ENCODE peak calls at places on chromosomes 12 and 14, in nine cellular contexts. One of them, this sample, is unnamed. For H3K9me3, the result is how much of the 10 kb centered on the place peaks cover.

GRCh38 chr12:76883151-76883550 is 4.3 kb upstream of the CSRP2 start:
- DNase-seq in heart left ventricle: no peak
- DNase-seq in CD8-positive, alpha-beta memory T cell: no peak
- DNase-seq in effector memory CD4-positive, alpha-beta T cell: no peak
- DNase-seq in breast epithelium: no peak
- DNase-seq in PC-3: no peak
- DNase-seq in CD4-positive, alpha-beta T cell: no peak
- DNase-seq in mammary epithelial cell: peak
- DNase-seq in naive thymus-derived CD4-positive, alpha-beta T cell: no peak
- DNase-seq in this sample: no peak

GRCh38 chr12:29732211-29732992 is 51.3 kb downstream of the TMTC1 start:
- DNase-seq in heart left ventricle: no peak
- DNase-seq in PC-3: no peak
- DNase-seq in CD4-positive, alpha-beta T cell: no peak
- DNase-seq in effector memory CD4-positive, alpha-beta T cell: no peak
- DNase-seq in breast epithelium: no peak
- DNase-seq in mammary epithelial cell: peak
- DNase-seq in naive thymus-derived CD4-positive, alpha-beta T cell: no peak
- DNase-seq in CD8-positive, alpha-beta memory T cell: no peak
- DNase-seq in this sample: no peak

GRCh38 chr12:14948672-14949071 is 10.3 kb upstream of the ERP27 start:
- DNase-seq in CD4-positive, alpha-beta T cell: peak
- DNase-seq in effector memory CD4-positive, alpha-beta T cell: peak
- DNase-seq in breast epithelium: no peak
- DNase-seq in CD8-positive, alpha-beta memory T cell: peak
- DNase-seq in PC-3: peak
- DNase-seq in mammary epithelial cell: peak
- DNase-seq in naive thymus-derived CD4-positive, alpha-beta T cell: peak
- DNase-seq in heart left ventricle: no peak
- DNase-seq in this sample: no peak

GRCh38 chr12:12880537-12880936 is 10.8 kb upstream of the GPRC5A start:
- DNase-seq in PC-3: no peak
- DNase-seq in CD4-positive, alpha-beta T cell: no peak
- DNase-seq in effector memory CD4-positive, alpha-beta T cell: no peak
- DNase-seq in CD8-positive, alpha-beta memory T cell: no peak
- DNase-seq in heart left ventricle: no peak
- DNase-seq in naive thymus-derived CD4-positive, alpha-beta T cell: no peak
- DNase-seq in mammary epithelial cell: no peak
- DNase-seq in breast epithelium: no peak
- DNase-seq in this sample: no peak

GRCh38 chr14:68740798-68741480 is 51.9 kb downstream of the ZFP36L1 start:
- DNase-seq in effector memory CD4-positive, alpha-beta T cell: no peak
- DNase-seq in CD8-positive, alpha-beta memory T cell: no peak
- DNase-seq in heart left ventricle: no peak
- DNase-seq in PC-3: no peak
- DNase-seq in breast epithelium: no peak
- DNase-seq in CD4-positive, alpha-beta T cell: no peak
- DNase-seq in mammary epithelial cell: no peak
- DNase-seq in naive thymus-derived CD4-positive, alpha-beta T cell: no peak
- DNase-seq in this sample: no peak

GRCh38 chr12:52364901-52365489 is 2.3 kb downstream of the KRT85 start:
- DNase-seq in naive thymus-derived CD4-positive, alpha-beta T cell: no peak
- DNase-seq in PC-3: no peak
- DNase-seq in mammary epithelial cell: no peak
- DNase-seq in CD4-positive, alpha-beta T cell: no peak
- DNase-seq in effector memory CD4-positive, alpha-beta T cell: no peak
- DNase-seq in CD8-positive, alpha-beta memory T cell: no peak
- DNase-seq in heart left ventricle: no peak
- DNase-seq in breast epithelium: no peak
- DNase-seq in this sample: no peak

GRCh38 chr12:113295846-113296556 is 38.9 kb downstream of the SLC8B1 start:
- DNase-seq in heart left ventricle: no peak
- DNase-seq in CD4-positive, alpha-beta T cell: no peak
- DNase-seq in mammary epithelial cell: no peak
- DNase-seq in PC-3: no peak
- DNase-seq in breast epithelium: no peak
- DNase-seq in CD8-positive, alpha-beta memory T cell: no peak
- DNase-seq in naive thymus-derived CD4-positive, alpha-beta T cell: no peak
- DNase-seq in effector memory CD4-positive, alpha-beta T cell: no peak
- DNase-seq in this sample: no peak

GRCh38 chr14:35213143-35213788 is 78.9 kb upstream of the PSMA6 start:
- DNase-seq in CD8-positive, alpha-beta memory T cell: no peak
- DNase-seq in breast epithelium: no peak
- DNase-seq in CD4-positive, alpha-beta T cell: no peak
- DNase-seq in naive thymus-derived CD4-positive, alpha-beta T cell: no peak
- DNase-seq in effector memory CD4-positive, alpha-beta T cell: no peak
- DNase-seq in heart left ventricle: no peak
- DNase-seq in mammary epithelial cell: peak
- DNase-seq in PC-3: no peak
- DNase-seq in this sample: no peak

GRCh38 chr12:56256326-56256960 is 1.7 kb downstream of the ANKRD52 start:
- DNase-seq in breast epithelium: no peak
- DNase-seq in CD8-positive, alpha-beta memory T cell: no peak
- DNase-seq in CD4-positive, alpha-beta T cell: no peak
- DNase-seq in naive thymus-derived CD4-positive, alpha-beta T cell: no peak
- DNase-seq in PC-3: peak
- DNase-seq in heart left ventricle: peak
- DNase-seq in mammary epithelial cell: no peak
- DNase-seq in effector memory CD4-positive, alpha-beta T cell: no peak
- DNase-seq in this sample: no peak

GRCh38 chr12:77225373-77225772 is 160.0 kb upstream of the E2F7 start:
- DNase-seq in PC-3: no peak
- DNase-seq in CD4-positive, alpha-beta T cell: no peak
- DNase-seq in naive thymus-derived CD4-positive, alpha-beta T cell: no peak
- DNase-seq in effector memory CD4-positive, alpha-beta T cell: no peak
- DNase-seq in CD8-positive, alpha-beta memory T cell: no peak
- DNase-seq in heart left ventricle: no peak
- DNase-seq in breast epithelium: no peak
- DNase-seq in mammary epithelial cell: no peak
- DNase-seq in this sample: no peak

GRCh38 chr12:115597157-115597712 is 680.3 kb downstream of the MED13L start:
- DNase-seq in CD4-positive, alpha-beta T cell: no peak
- DNase-seq in naive thymus-derived CD4-positive, alpha-beta T cell: no peak
- DNase-seq in breast epithelium: no peak
- DNase-seq in CD8-positive, alpha-beta memory T cell: no peak
- DNase-seq in effector memory CD4-positive, alpha-beta T cell: no peak
- DNase-seq in heart left ventricle: no peak
- DNase-seq in mammary epithelial cell: peak
- DNase-seq in PC-3: peak
- DNase-seq in this sample: no peak

GRCh38 chr12:106764738-106765137 is 9.7 kb upstream of the RIC8B start:
- DNase-seq in PC-3: no peak
- DNase-seq in CD4-positive, alpha-beta T cell: no peak
- DNase-seq in heart left ventricle: no peak
- DNase-seq in effector memory CD4-positive, alpha-beta T cell: no peak
- DNase-seq in mammary epithelial cell: no peak
- DNase-seq in CD8-positive, alpha-beta memory T cell: no peak
- DNase-seq in naive thymus-derived CD4-positive, alpha-beta T cell: no peak
- DNase-seq in breast epithelium: no peak
- DNase-seq in this sample: no peak

GRCh38 chr14:48974994-48975393 is 611.2 kb downstream of the RPS29 start:
- DNase-seq in CD4-positive, alpha-beta T cell: no peak
- DNase-seq in PC-3: no peak
- DNase-seq in CD8-positive, alpha-beta memory T cell: no peak
- DNase-seq in naive thymus-derived CD4-positive, alpha-beta T cell: no peak
- DNase-seq in effector memory CD4-positive, alpha-beta T cell: no peak
- DNase-seq in breast epithelium: no peak
- DNase-seq in heart left ventricle: no peak
- DNase-seq in mammary epithelial cell: no peak
- DNase-seq in this sample: no peak

GRCh38 chr12:57248934-57249742 is 1.8 kb downstream of the STAC3 start:
- DNase-seq in breast epithelium: no peak
- DNase-seq in naive thymus-derived CD4-positive, alpha-beta T cell: no peak
- DNase-seq in PC-3: no peak
- DNase-seq in heart left ventricle: no peak
- DNase-seq in CD4-positive, alpha-beta T cell: no peak
- DNase-seq in CD8-positive, alpha-beta memory T cell: no peak
- DNase-seq in effector memory CD4-positive, alpha-beta T cell: no peak
- DNase-seq in mammary epithelial cell: no peak
- DNase-seq in this sample: no peak

DNA sequence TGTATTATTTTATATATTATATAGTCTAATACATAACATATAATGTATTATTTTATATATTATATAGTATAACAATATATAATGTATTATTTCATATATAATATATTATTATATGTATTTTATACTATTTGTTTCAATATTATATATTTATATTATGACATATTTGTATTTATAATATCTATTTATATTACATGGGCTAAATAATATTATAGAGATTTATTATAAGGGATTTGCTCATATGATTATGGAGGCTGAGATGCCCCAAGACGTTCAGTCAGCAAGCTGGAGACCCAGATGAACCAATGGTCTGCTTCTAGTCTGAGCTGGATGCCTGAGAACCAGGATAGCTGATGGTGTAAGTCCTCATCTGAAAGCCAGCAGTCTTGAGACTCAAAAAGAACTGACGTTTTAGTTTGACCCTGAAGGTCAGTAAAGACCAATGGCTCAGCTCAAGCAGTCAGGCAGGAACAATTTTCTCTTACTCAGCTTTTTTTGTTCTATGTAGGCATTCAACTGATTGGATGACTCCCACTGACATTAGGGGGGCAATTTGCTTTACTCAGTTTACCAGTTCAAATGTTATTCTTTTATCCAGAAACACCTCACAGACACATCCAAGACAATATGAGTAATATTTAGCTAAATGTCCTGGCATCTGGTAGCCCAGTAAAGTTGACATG is 130.4 kb downstream of the FLRT2 start:
- DNase-seq in naive thymus-derived CD4-positive, alpha-beta T cell: no peak
- DNase-seq in effector memory CD4-positive, alpha-beta T cell: no peak
- DNase-seq in CD8-positive, alpha-beta memory T cell: no peak
- DNase-seq in PC-3: no peak
- DNase-seq in breast epithelium: no peak
- DNase-seq in mammary epithelial cell: no peak
- DNase-seq in heart left ventricle: no peak
- DNase-seq in CD4-positive, alpha-beta T cell: no peak
- DNase-seq in this sample: no peak
- H3K9me3 ChIP-seq in naive thymus-derived CD4-positive, alpha-beta T cell: under half
- H3K9me3 ChIP-seq in effector memory CD4-positive, alpha-beta T cell: under half
- H3K9me3 ChIP-seq in CD8-positive, alpha-beta memory T cell: under half
- H3K9me3 ChIP-seq in PC-3: under half
- H3K9me3 ChIP-seq in breast epithelium: under half
- H3K9me3 ChIP-seq in mammary epithelial cell: under half
- H3K9me3 ChIP-seq in heart left ventricle: under half
- H3K9me3 ChIP-seq in CD4-positive, alpha-beta T cell: under half
- H3K9me3 ChIP-seq in this sample: under half

DNA sequence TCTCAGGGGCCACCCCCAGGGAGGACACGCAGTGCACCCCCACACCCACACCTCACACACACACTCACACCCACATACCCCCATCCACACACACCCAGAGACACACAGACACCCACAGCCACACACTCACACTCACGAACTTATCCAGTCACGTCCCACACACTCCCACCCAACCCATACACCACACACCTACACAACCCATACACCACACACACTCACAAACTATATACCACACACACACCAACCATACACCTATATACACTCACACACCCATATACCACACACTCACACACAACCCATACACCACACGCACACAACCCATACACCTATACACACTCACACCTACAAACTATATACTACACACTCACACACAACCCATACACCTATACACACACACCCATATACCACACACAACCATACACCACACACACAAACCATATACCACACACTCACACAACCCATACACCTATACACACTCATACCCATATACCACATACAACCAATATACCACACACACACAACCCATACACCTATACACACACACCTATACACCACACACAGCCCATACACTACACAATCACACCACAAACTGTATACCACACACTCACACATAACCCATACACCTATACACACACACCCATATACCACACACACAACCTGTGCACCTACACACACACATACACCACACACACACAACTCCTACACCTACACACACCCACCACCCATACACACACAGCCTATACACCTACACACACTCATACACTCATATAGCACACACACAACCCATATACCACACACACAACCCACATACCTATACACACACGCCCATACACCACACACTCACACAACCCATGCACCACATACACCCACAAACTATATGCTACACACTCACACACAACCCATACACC is 42.7 kb downstream of the TMEM121 start:
- DNase-seq in CD4-positive, alpha-beta T cell: no peak
- DNase-seq in breast epithelium: no peak
- DNase-seq in effector memory CD4-positive, alpha-beta T cell: no peak
- DNase-seq in CD8-positive, alpha-beta memory T cell: no peak
- DNase-seq in heart left ventricle: no peak
- DNase-seq in PC-3: no peak
- DNase-seq in naive thymus-derived CD4-positive, alpha-beta T cell: no peak
- DNase-seq in mammary epithelial cell: no peak
- DNase-seq in this sample: no peak
- H3K9me3 ChIP-seq in CD4-positive, alpha-beta T cell: under half
- H3K9me3 ChIP-seq in breast epithelium: under half
- H3K9me3 ChIP-seq in effector memory CD4-positive, alpha-beta T cell: under half
- H3K9me3 ChIP-seq in CD8-positive, alpha-beta memory T cell: under half
- H3K9me3 ChIP-seq in heart left ventricle: under half
- H3K9me3 ChIP-seq in PC-3: under half
- H3K9me3 ChIP-seq in naive thymus-derived CD4-positive, alpha-beta T cell: under half
- H3K9me3 ChIP-seq in mammary epithelial cell: under half
- H3K9me3 ChIP-seq in this sample: under half

GRCh38 chr12:38175538-38175937 is 141.0 kb upstream of the ALG10B start:
- DNase-seq in CD8-positive, alpha-beta memory T cell: no peak
- DNase-seq in naive thymus-derived CD4-positive, alpha-beta T cell: no peak
- DNase-seq in heart left ventricle: no peak
- DNase-seq in PC-3: peak
- DNase-seq in breast epithelium: no peak
- DNase-seq in effector memory CD4-positive, alpha-beta T cell: no peak
- DNase-seq in mammary epithelial cell: peak
- DNase-seq in CD4-positive, alpha-beta T cell: no peak
- DNase-seq in this sample: no peak
- H3K9me3 ChIP-seq in CD8-positive, alpha-beta memory T cell: under half
- H3K9me3 ChIP-seq in naive thymus-derived CD4-positive, alpha-beta T cell: under half
- H3K9me3 ChIP-seq in heart left ventricle: under half
- H3K9me3 ChIP-seq in PC-3: under half
- H3K9me3 ChIP-seq in breast epithelium: under half
- H3K9me3 ChIP-seq in effector memory CD4-positive, alpha-beta T cell: under half
- H3K9me3 ChIP-seq in mammary epithelial cell: under half
- H3K9me3 ChIP-seq in CD4-positive, alpha-beta T cell: under half
- H3K9me3 ChIP-seq in this sample: under half

GRCh38 chr14:43119672-43120071 is 1387.4 kb downstream of the FSCB start:
- DNase-seq in heart left ventricle: no peak
- DNase-seq in CD4-positive, alpha-beta T cell: no peak
- DNase-seq in breast epithelium: no peak
- DNase-seq in mammary epithelial cell: no peak
- DNase-seq in PC-3: no peak
- DNase-seq in effector memory CD4-positive, alpha-beta T cell: no peak
- DNase-seq in naive thymus-derived CD4-positive, alpha-beta T cell: no peak
- DNase-seq in CD8-positive, alpha-beta memory T cell: no peak
- DNase-seq in this sample: no peak

DNA sequence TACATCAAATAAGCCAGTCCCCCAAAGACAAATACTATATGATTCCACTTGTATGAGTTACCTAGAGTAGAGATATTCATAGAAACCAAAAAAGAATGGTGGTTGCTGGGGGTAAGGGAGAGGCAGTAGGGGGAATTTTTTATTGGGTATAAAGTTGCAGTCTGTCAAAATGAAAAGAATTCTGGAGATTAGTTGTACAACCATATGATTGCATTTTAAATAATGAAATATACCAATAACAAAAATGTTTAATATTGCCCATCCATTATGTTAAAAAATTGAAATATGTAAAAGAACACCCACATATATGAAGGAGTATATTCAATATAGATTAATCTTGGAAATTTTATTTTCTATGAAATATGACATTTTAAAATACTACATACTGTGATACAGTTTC is 1383.5 kb downstream of the FSCB start:
- DNase-seq in effector memory CD4-positive, alpha-beta T cell: no peak
- DNase-seq in CD8-positive, alpha-beta memory T cell: no peak
- DNase-seq in heart left ventricle: no peak
- DNase-seq in breast epithelium: no peak
- DNase-seq in mammary epithelial cell: no peak
- DNase-seq in PC-3: no peak
- DNase-seq in CD4-positive, alpha-beta T cell: no peak
- DNase-seq in naive thymus-derived CD4-positive, alpha-beta T cell: no peak
- DNase-seq in this sample: no peak
- H3K9me3 ChIP-seq in effector memory CD4-positive, alpha-beta T cell: under half
- H3K9me3 ChIP-seq in CD8-positive, alpha-beta memory T cell: under half
- H3K9me3 ChIP-seq in heart left ventricle: under half
- H3K9me3 ChIP-seq in breast epithelium: under half
- H3K9me3 ChIP-seq in mammary epithelial cell: under half
- H3K9me3 ChIP-seq in PC-3: under half
- H3K9me3 ChIP-seq in CD4-positive, alpha-beta T cell: under half
- H3K9me3 ChIP-seq in naive thymus-derived CD4-positive, alpha-beta T cell: under half
- H3K9me3 ChIP-seq in this sample: under half

This sample was measured in T-helper 17 cell.